ENCODE peak calls at places on chromosome 17, in ten cellular contexts. T is tibial nerve, S is heart left ventricle, B is uterus, A is Peyer's patch, I is ovary, C is stomach, D is transverse colon, N is A549, R is HCT116. E is an unnamed sample.

GRCh38 chr17:80970044-80970761 is 21.4 kb upstream of the CHMP6 start:
- DNase-seq in N (peak), C (peak), B (peak), A (peak), D (peak), I (peak), R (no peak), S (peak), T (no peak), E (no peak)

GRCh38 chr17:59769891-59770290 is 62.4 kb downstream of the VMP1 start:
- DNase-seq in S (no peak), R (no peak), C (no peak), D (no peak), T (no peak), N (no peak), B (no peak), A (no peak), I (no peak), E (no peak)

GRCh38 chr17:19374136-19374535 is 4.2 kb upstream of the MAPK7 start:
- DNase-seq in I (no peak), D (no peak), A (peak), C (no peak), S (no peak), T (no peak), R (no peak), B (no peak), N (no peak), E (no peak)

GRCh38 chr17:33523577-33523981 is 230.5 kb upstream of the ASIC2 start:
- DNase-seq in C (no peak), D (peak), S (no peak), T (no peak), A (peak), B (peak), R (no peak), I (no peak), N (no peak), E (no peak)

GRCh38 chr17:17696871-17697633 is 15.8 kb downstream of the RAI1 start:
- DNase-seq in A (no peak), D (no peak), S (no peak), C (peak), B (no peak), R (no peak), I (no peak), T (no peak), N (no peak), E (no peak)

GRCh38 chr17:56679767-56680422 is 86.4 kb downstream of the NOG start:
- DNase-seq in T (no peak), B (no peak), D (no peak), I (no peak), N (no peak), R (no peak), S (no peak), A (no peak), C (no peak), E (no peak)

GRCh38 chr17:15999974-16000827 is 577 bp downstream of the TTC19 start:
- DNase-seq in B (peak), N (no peak), A (no peak), S (peak), T (no peak), D (no peak), I (no peak), C (no peak), R (no peak), E (no peak)

GRCh38 chr17:78058001-78058400 is 70.6 kb downstream of the TMC6 start:
- DNase-seq in N (no peak), D (no peak), R (no peak), B (no peak), T (no peak), A (no peak), I (no peak), C (no peak), S (no peak), E (no peak)

GRCh38 chr17:416293-417206 is 63.9 kb upstream of the RPH3AL start:
- DNase-seq in I (no peak), D (peak), T (no peak), B (no peak), N (no peak), R (no peak), A (peak), S (no peak), C (peak), E (no peak)

GRCh38 chr17:47301161-47301560 is 22.6 kb upstream of the EFCAB13 start:
- DNase-seq in D (no peak), N (no peak), I (no peak), T (no peak), R (no peak), B (no peak), S (no peak), C (no peak), A (no peak), E (no peak)

GRCh38 chr17:42283241-42284019 is 4.9 kb upstream of the STAT5A start:
- DNase-seq in R (no peak), T (no peak), A (peak), C (peak), B (peak), N (no peak), D (no peak), I (no peak), S (no peak), E (no peak)

GRCh38 chr17:48908853-48909394 is 717 bp downstream of the UBE2Z start:
- DNase-seq in N (peak), S (peak), A (peak), I (peak), T (peak), R (peak), B (peak), D (peak), C (peak), E (no peak)

GRCh38 chr17:68318103-68318991 is 27.1 kb downstream of the ARSG start:
- DNase-seq in R (peak), S (no peak), T (no peak), I (no peak), A (no peak), C (peak), N (peak), B (no peak), D (no peak), E (no peak)

GRCh38 chr17:68048996-68049395 is 13.5 kb downstream of the KPNA2 start:
- DNase-seq in B (no peak), R (peak), D (no peak), A (no peak), I (no peak), S (no peak), N (no peak), T (no peak), C (no peak), E (no peak)

GRCh38 chr17:16439867-16440351 is 24.5 kb downstream of the TRPV2 start:
- DNase-seq in R (no peak), D (no peak), S (no peak), T (no peak), C (no peak), B (no peak), N (no peak), A (no peak), I (no peak), E (no peak)

GRCh38 chr17:49085565-49086315 is 46.8 kb upstream of the B4GALNT2 start:
- DNase-seq in I (no peak), T (no peak), N (no peak), D (no peak), B (no peak), A (no peak), S (no peak), R (no peak), C (no peak), E (no peak)

GRCh38 chr17:72530409-72530808 is 409.6 kb downstream of the SOX9 start:
- DNase-seq in C (no peak), N (no peak), S (no peak), D (no peak), B (no peak), A (no peak), R (no peak), I (no peak), T (no peak), E (no peak)

GRCh38 chr17:4492762-4493561 is 5.7 kb upstream of the SPNS2 start:
- DNase-seq in S (no peak), T (no peak), I (peak), B (no peak), N (peak), R (no peak), D (peak), A (peak), C (peak), E (no peak)

GRCh38 chr17:40124279-40125141 is 2.7 kb downstream of the MSL1 start:
- DNase-seq in B (no peak), R (no peak), A (no peak), C (no peak), N (no peak), S (no peak), D (no peak), T (no peak), I (no peak), E (no peak)

GRCh38 chr17:2975469-2975958 is 87.9 kb downstream of the OR1D5 start:
- DNase-seq in R (peak), N (no peak), D (peak), T (no peak), B (peak), I (peak), C (peak), S (no peak), A (no peak), E (no peak)

GRCh38 chr17:17235212-17236174 is 1.5 kb downstream of the FLCN start:
- DNase-seq in I (no peak), T (no peak), D (no peak), B (no peak), R (no peak), C (no peak), S (no peak), A (no peak), N (no peak), E (no peak)

GRCh38 chr17:50274142-50274944 is at the start of gene TMEM92:
- DNase-seq in R (peak), C (peak), A (peak), D (peak), N (peak), S (no peak), B (peak), T (no peak), I (peak), E (no peak)

DNA sequence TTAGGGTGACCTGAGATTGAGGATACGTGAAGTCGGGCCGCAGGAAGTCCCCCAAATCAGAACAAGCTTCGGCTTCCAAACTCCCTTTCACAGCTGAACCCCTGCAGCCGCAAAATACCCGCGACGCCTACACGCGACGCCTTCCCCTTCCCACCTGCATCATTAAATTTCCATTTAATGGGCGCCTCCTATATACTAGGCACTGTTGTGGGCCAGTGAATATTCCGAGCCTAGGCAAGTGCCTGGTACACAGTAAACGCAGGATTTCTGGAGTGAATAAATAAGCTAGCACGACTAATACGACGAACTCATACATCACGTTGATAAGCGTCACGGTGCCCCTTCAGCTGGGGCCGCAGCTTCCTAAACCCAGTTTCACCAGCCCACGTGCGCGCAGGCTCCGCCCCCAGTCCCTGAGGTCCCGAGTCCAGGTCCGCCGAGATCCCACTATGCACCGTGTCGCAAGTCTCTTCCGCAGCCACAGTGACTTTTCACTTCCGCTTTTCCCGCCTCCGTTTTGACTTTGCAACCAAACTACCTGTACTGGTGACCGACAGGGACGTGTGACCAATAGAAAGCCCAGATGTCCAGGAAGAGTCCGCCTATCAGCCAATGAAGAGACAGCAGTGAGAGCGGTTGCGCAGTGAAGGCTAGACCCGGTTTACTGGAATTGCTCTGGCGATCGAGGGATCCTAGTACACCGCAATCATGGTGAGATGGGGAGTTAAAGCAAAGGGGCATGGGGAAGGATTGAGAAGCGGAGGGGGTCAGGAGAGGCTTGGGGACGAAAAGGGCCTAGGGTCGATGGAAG is at the start of gene PSMB3:
- DNase-seq in C (peak), I (peak), D (peak), N (peak), R (peak), T (peak), B (peak), A (peak), S (peak), E (peak)
- TF ChIP-seq POLR2A in C (peak), I (peak), D (peak), N (peak), R (peak), T (peak), B (peak), A (peak), S (peak), E (no peak)

DNA sequence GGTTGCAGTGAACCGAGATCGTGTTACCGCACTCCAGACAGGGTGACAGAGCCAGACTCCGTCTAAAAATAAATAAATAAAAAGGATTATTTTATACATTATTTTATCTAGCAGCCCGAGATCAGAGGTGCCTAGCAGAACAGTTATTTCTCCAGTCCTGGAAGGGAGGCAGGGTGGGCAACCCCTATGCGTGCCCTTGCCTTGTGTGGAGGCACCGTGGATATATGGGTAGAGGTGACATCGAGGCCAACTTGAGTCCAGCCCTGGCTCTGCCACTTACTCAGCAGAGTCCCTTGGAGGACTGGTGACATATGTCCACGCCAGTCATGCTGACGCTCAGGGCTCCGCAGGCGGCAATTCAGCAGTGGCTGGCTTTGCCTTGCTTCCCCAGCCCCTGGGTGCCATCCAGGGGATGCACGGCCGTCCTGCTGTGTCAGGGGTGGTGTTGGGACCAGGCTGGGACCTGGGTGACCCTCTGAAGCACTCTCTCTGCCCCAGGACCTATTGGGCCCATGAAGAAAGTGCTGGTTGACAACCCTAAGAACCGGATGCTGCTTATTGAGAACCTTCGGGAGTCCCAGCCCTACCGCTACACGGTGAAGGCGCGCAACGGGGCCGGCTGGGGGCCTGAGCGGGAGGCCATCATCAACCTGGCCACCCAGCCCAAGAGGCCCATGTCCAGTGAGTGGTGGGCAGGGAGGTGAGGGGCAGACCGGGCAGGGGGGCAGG is 13.2 kb downstream of the GALK1 start:
- DNase-seq in A (no peak), B (no peak), T (no peak), C (no peak), I (no peak), S (no peak), N (no peak), D (no peak), R (no peak), E (no peak)
- TF ChIP-seq CTCF in A (no peak), B (no peak), T (no peak), C (no peak), I (no peak), S (no peak), N (no peak), D (no peak), R (no peak), E (no peak)

DNA sequence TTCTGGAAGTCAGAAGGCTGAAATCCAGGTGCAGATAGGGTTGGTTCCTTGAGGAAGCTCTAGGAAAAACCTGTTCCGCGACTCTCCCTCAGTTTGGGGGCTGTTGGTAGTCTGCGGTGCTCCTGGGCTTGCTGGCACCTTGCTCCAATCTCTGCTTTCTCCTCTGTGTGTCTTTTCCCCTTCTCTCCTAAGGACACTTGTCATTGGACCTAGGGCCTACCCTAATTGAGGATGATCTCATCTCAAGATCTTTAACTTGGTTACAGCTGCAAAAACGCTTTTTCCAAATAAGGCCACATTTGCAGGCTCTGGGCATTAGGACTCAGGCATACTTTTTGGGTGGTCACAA is 12.9 kb upstream of the CACNG4 start:
- DNase-seq in I (no peak), R (no peak), D (no peak), A (no peak), S (no peak), N (no peak), T (no peak), C (no peak), B (no peak), E (no peak)
- H3K27ac ChIP-seq in I (no peak), R (peak), D (peak), A (no peak), S (no peak), N (peak), T (no peak), C (peak), B (peak), E (peak)

GRCh38 chr17:30475206-30475605 is 2.0 kb upstream of the GOSR1 start:
- DNase-seq in B (no peak), R (no peak), C (no peak), A (no peak), S (no peak), T (no peak), I (no peak), N (no peak), D (no peak), E (no peak)
- TF ChIP-seq POLR2A in B (no peak), R (no peak), C (no peak), A (no peak), S (no peak), T (no peak), I (no peak), N (no peak), D (no peak), E (no peak)

GRCh38 chr17:44184212-44184810 is 2.5 kb upstream of the TMUB2 start:
- DNase-seq in D (no peak), T (no peak), B (no peak), N (no peak), S (peak), R (no peak), I (no peak), A (no peak), C (no peak), E (no peak)
- TF ChIP-seq CTCF in D (no peak), T (no peak), B (no peak), N (no peak), S (no peak), R (peak), I (no peak), A (no peak), C (no peak), E (no peak)